ENCODE peak calls at places on chromosomes 1 and 21, in nine cellular contexts. W, K, B, C, D, X, H, S and Q are unnamed samples.
A peak's percentile ranks its signal among the peaks of the same experiment; 100 is the strongest.

GRCh38 chr1:10629091-10629815 is 154.5 kb downstream of the PEX14 start:
- DNase-seq in D (no peak), B (no peak), H (no peak), C (no peak), W (no peak), X (no peak), K (no peak), S (no peak), Q (no peak)

GRCh38 chr21:33403128-33403785 is at the start of gene IFNGR2:
- DNase-seq in S (no peak), H (no peak), K (peak; percentile 43), X (no peak), C (peak; percentile 33), B (no peak), D (peak; percentile 66), W (no peak), Q (no peak)

GRCh38 chr1:174013864-174014418 is 8.2 kb downstream of the RC3H1 start:
- DNase-seq in D (no peak), C (no peak), W (no peak), H (no peak), S (peak; percentile 33), X (no peak), K (no peak), B (no peak), Q (no peak)

GRCh38 chr1:57704811-57705210 is 281.0 kb upstream of the DAB1 start:
- DNase-seq in C (no peak), B (no peak), D (no peak), X (no peak), K (no peak), W (no peak), H (no peak), S (no peak), Q (no peak)

GRCh38 chr21:35578350-35578782 is 482.0 kb downstream of the SETD4 start:
- DNase-seq in W (peak; percentile 95), H (no peak), K (no peak), D (no peak), C (no peak), B (no peak), X (peak; percentile 67), S (no peak), Q (no peak)

GRCh38 chr21:29018540-29018939 is 609 bp downstream of the RWDD2B start:
- DNase-seq in W (peak; percentile 45), B (no peak), H (no peak), D (peak; percentile 19), X (no peak), S (no peak), K (no peak), C (no peak), Q (no peak)

GRCh38 chr1:77025599-77025998 is 158.3 kb downstream of the ST6GALNAC5 start:
- DNase-seq in W (no peak), H (no peak), D (no peak), S (no peak), X (no peak), K (no peak), C (no peak), B (no peak), Q (no peak)

GRCh38 chr21:41510500-41510899 is 2.5 kb upstream of the TMPRSS2 start:
- DNase-seq in X (no peak), D (no peak), W (no peak), S (peak; percentile 36), B (no peak), K (no peak), C (peak; percentile 84), H (no peak), Q (no peak)

GRCh38 chr1:145871994-145872411 is 13.1 kb upstream of the PIAS3 start:
- DNase-seq in C (peak; percentile 34), W (peak; percentile 54), K (peak; percentile 31), S (no peak), B (no peak), H (no peak), D (peak; percentile 84), X (no peak), Q (no peak)

GRCh38 chr1:5973771-5974170 is 18.5 kb downstream of the NPHP4 start:
- DNase-seq in K (no peak), X (no peak), C (no peak), H (no peak), D (no peak), S (no peak), W (peak; percentile 25), B (no peak), Q (no peak)

GRCh38 chr1:62131093-62131725 is 63.4 kb upstream of the L1TD1 start:
- DNase-seq in W (peak; percentile 55), X (peak; percentile 46), B (no peak), C (peak; percentile 35), H (no peak), K (peak; percentile 29), S (peak; percentile 50), D (peak; percentile 64), Q (no peak)

GRCh38 chr1:234108921-234109320 is 204.4 kb downstream of the SLC35F3 start:
- DNase-seq in K (no peak), H (no peak), S (no peak), X (no peak), C (no peak), W (peak; percentile 66), B (no peak), D (peak; percentile 14), Q (no peak)

GRCh38 chr21:38712076-38712475 is 93.7 kb upstream of the ETS2 start:
- DNase-seq in S (peak; percentile 62), W (peak; percentile 36), K (no peak), X (no peak), C (peak; percentile 4), D (peak; percentile 51), H (no peak), B (no peak), Q (peak; percentile 41)

GRCh38 chr1:205750683-205751651 is 985 bp upstream of the NUCKS1 start:
- DNase-seq in S (no peak), H (no peak), C (no peak), X (no peak), K (no peak), W (peak; percentile 12), B (no peak), D (peak; percentile 70), Q (no peak)

GRCh38 chr21:44869860-44870747 is 3.4 kb downstream of the PTTG1IP start:
- DNase-seq in K (peak; percentile 59), D (no peak), H (peak; percentile 76), X (peak; percentile 84), B (no peak), S (peak; percentile 96), C (peak; percentile 71), W (peak; percentile 98), Q (no peak)

GRCh38 chr1:225652726-225653462 is at the start of gene ENAH:
- DNase-seq in X (no peak), W (peak; percentile 80), K (peak; percentile 84), C (peak; percentile 85), S (peak; percentile 49), D (peak; percentile 80), H (peak; percentile 78), B (no peak), Q (no peak)

GRCh38 chr1:110508038-110508437 is 10.9 kb downstream of the KCNA10 start:
- DNase-seq in X (no peak), H (no peak), S (no peak), B (no peak), D (peak; percentile 14), K (peak; percentile 75), C (peak; percentile 46), W (no peak), Q (no peak)

GRCh38 chr1:156860113-156860638 is 489 bp upstream of the NTRK1 start:
- DNase-seq in W (peak; percentile 40), D (peak; percentile 60), K (peak; percentile 40), S (no peak), B (no peak), H (no peak), X (no peak), C (peak; percentile 19), Q (no peak)
- H3K4me3 ChIP-seq in W (peak overlapping the region; percentile 42), D (no peak overlapping the region), K (peak overlapping the region; percentile 27), S (no peak overlapping the region), B (peak overlapping the region; percentile 61), H (peak overlapping the region; percentile 30), X (peak overlapping the region; percentile 32), C (no peak overlapping the region), Q (no peak overlapping the region)

DNA sequence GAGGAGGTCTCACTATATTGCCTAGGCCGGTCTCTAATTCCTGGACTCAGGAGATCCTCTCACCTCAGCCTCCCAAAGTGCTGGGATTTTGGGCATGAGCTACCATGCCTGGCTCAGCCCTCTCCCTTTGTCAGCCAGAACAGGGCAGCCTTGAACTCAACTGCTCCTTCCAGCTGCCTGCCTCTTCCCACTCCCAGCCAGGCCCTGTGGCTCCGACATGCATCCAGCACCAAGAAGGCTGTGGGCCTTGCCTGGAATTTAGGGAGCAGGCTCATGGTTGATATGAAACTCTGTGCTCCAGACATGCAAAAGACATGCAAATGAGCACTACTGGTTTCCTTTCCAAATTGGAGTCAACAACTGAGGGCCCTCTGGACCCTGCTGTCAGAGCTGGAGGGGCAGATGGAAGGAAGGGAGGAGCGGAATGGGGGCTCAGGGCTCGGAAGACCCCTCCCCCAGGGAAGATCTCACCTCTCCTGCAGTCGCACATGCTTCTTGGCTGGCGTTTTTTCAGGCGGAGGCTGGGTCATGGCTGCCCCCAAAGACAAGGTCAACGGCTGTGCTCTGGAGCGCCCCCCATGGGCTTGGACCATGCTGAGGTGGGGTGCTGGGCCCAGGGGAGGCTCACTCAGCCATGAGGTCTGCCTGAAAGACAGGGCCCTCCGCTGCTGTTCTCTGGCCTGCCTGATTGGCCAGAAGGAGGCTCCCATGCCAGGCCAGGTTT is 1.4 kb downstream of the PTPN7 start:
- DNase-seq in B (no peak), C (no peak), W (no peak), K (no peak), H (no peak), D (peak; percentile 78), X (no peak), S (no peak), Q (no peak)
- TF ChIP-seq CTCF in B (no peak), C (no peak), W (no peak), K (no peak), H (no peak), D (peak; percentile 59), X (no peak), S (no peak), Q (no peak)

DNA sequence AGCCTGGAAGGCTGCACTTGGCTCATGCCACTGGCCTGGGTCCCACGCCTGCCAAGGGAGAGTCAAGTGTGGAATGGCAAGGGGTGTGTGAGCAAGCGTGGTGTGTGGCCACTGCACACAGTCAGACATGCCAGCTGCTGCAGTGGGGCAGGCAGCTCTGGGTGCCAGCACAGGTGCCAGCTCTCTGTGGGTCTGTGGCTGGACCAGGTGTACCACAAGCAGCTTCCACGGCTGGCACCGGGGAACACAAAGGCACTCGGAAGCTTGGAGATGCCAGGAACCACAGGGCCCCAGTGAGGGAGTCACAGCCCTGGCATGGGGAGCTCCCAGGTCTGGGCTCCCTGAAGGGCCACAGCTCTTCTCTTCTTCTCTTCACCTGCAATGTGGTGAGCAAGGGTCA is 34.8 kb downstream of the ACTL8 start:
- DNase-seq in W (no peak), B (no peak), X (no peak), K (no peak), S (no peak), D (no peak), C (no peak), H (no peak), Q (no peak)
- H3K4me3 ChIP-seq in W (no peak overlapping the region), B (no peak overlapping the region), X (no peak overlapping the region), K (no peak overlapping the region), S (no peak overlapping the region), D (no peak overlapping the region), C (no peak overlapping the region), H (no peak overlapping the region), Q (no peak overlapping the region)

DNA sequence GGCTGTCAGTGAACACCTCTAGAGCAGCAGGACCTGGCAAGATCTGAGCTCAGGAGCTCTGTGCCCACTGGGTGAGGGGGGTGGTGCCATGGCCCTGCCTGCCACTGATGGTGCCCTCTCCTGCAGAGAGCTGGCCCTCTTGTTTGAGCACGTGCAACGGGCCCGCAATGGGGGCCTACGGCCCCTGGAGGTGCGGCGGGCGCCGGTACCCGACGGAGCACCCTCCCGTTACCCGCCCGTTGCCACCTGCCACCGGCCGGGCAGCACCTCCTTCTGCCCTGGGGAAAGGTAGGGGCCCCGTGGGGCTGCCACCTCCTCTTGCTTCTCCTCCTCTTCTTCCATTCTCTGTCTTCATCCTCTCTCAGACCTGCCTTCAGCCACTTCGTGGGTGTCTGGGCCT is 38.2 kb downstream of the CITED4 start:
- DNase-seq in K (no peak), W (no peak), B (no peak), D (no peak), S (no peak), C (no peak), H (no peak), X (no peak), Q (no peak)
- TF ChIP-seq CTCF in K (no peak), W (no peak), B (no peak), D (no peak), S (no peak), C (no peak), H (no peak), X (no peak), Q (no peak)